ENCODE peak calls at places on chromosomes 11 and 22, in five cellular contexts. N is suprapubic skin, Z is transverse colon, X is stomach, E is upper lobe of left lung. W is an unnamed sample.

GRCh38 chr22:37967637-37968451 is 14.3 kb downstream of the POLR2F start:
- DNase-seq in N (no peak), Z (no peak), X (no peak), E (no peak), W (no peak)

GRCh38 chr11:456533-456932 is 6.5 kb downstream of the PTDSS2 start:
- DNase-seq in N (no peak), Z (no peak), X (no peak), E (no peak), W (no peak)

GRCh38 chr22:45202333-45203149 is 38.2 kb downstream of the KIAA0930 start:
- DNase-seq in N (no peak), Z (no peak), X (no peak), E (peak; percentile 80), W (no peak)

GRCh38 chr11:95531116-95531515 is 258.5 kb downstream of the FAM76B start:
- DNase-seq in N (no peak), Z (no peak), X (no peak), E (no peak), W (no peak)

GRCh38 chr11:60193687-60194433 is 11.0 kb upstream of the MS4A6A start:
- DNase-seq in N (no peak), Z (peak; percentile 54), X (peak; percentile 46), E (no peak), W (peak; percentile 41)

GRCh38 chr11:35112056-35112845 is 26.7 kb upstream of the CD44 start:
- DNase-seq in N (no peak), Z (no peak), X (no peak), E (no peak), W (no peak)

GRCh38 chr11:104624021-104624420 is 274.2 kb downstream of the CASP12 start:
- DNase-seq in N (no peak), Z (no peak), X (no peak), E (no peak), W (no peak)

GRCh38 chr11:57626895-57627294 is 22.8 kb downstream of the YPEL4 start:
- DNase-seq in N (no peak), Z (no peak), X (no peak), E (no peak), W (no peak)

GRCh38 chr22:28023036-28023435 is 104.0 kb upstream of the PITPNB start:
- DNase-seq in N (peak; percentile 55), Z (no peak), X (no peak), E (no peak), W (peak; percentile 7)

GRCh38 chr11:1340111-1340510 is 30.7 kb upstream of the TOLLIP start:
- DNase-seq in N (peak; percentile 59), Z (no peak), X (peak; percentile 24), E (no peak), W (no peak)

GRCh38 chr11:97111559-97111958 is 721.7 kb downstream of the JRKL start:
- DNase-seq in N (no peak), Z (no peak), X (no peak), E (no peak), W (no peak)

GRCh38 chr22:19169002-19169946 is 9.3 kb downstream of the SLC25A1 start:
- DNase-seq in N (no peak), Z (no peak), X (no peak), E (peak; percentile 77), W (no peak)

GRCh38 chr11:5783255-5783654 is at the start of gene OR52N5:
- DNase-seq in N (no peak), Z (no peak), X (no peak), E (no peak), W (no peak)

GRCh38 chr11:9574806-9575530 is 1.5 kb downstream of the WEE1 start:
- DNase-seq in N (no peak), Z (peak; percentile 74), X (peak; percentile 44), E (no peak), W (peak; percentile 55)

GRCh38 chr11:99199336-99199735 is 178.6 kb downstream of the CNTN5 start:
- DNase-seq in N (no peak), Z (no peak), X (no peak), E (no peak), W (no peak)

GRCh38 chr11:4539603-4540219 is 5.3 kb upstream of the OR52M1 start:
- DNase-seq in N (no peak), Z (peak; percentile 59), X (peak; percentile 73), E (no peak), W (peak; percentile 74)

GRCh38 chr11:104343578-104343977 is 179.6 kb upstream of the PDGFD start:
- DNase-seq in N (no peak), Z (no peak), X (no peak), E (no peak), W (no peak)

GRCh38 chr11:64970731-64971151 is 1.2 kb downstream of the MAJIN start:
- DNase-seq in N (no peak), Z (peak; percentile 50), X (no peak), E (no peak), W (no peak)

GRCh38 chr11:68927280-68928107 is 23.8 kb downstream of the IGHMBP2 start:
- DNase-seq in N (no peak), Z (peak; percentile 37), X (peak; percentile 43), E (no peak), W (peak; percentile 53)

GRCh38 chr22:44312766-44313165 is at the start of gene SHISAL1:
- DNase-seq in N (no peak), Z (no peak), X (no peak), E (no peak), W (no peak)

GRCh38 chr11:118088531-118088930 is 1.8 kb upstream of the SMIM35 start:
- DNase-seq in N (no peak), Z (peak; percentile 63), X (peak; percentile 56), E (no peak), W (no peak)

GRCh38 chr22:36922097-36922608 is 8.7 kb downstream of the CSF2RB start:
- DNase-seq in N (no peak), Z (no peak), X (no peak), E (peak; percentile 43), W (no peak)

GRCh38 chr22:36922752-36923457 is 9.5 kb downstream of the CSF2RB start:
- DNase-seq in N (no peak), Z (no peak), X (no peak), E (no peak), W (no peak)

GRCh38 chr22:36924151-36924698 is 10.8 kb downstream of the CSF2RB start:
- DNase-seq in N (no peak), Z (no peak), X (no peak), E (no peak), W (no peak)

GRCh38 chr22:36923458-36923784 is 10.0 kb downstream of the CSF2RB start:
- DNase-seq in N (no peak), Z (no peak), X (no peak), E (peak; percentile 60), W (no peak)

GRCh38 chr22:36921309-36922096 is 8.1 kb downstream of the CSF2RB start:
- DNase-seq in N (no peak), Z (peak; percentile 48), X (peak; percentile 39), E (no peak), W (no peak)
- TF ChIP-seq EP300 in N (no peak), Z (no peak), X (no peak), E (no peak), W (no peak)

DNA sequence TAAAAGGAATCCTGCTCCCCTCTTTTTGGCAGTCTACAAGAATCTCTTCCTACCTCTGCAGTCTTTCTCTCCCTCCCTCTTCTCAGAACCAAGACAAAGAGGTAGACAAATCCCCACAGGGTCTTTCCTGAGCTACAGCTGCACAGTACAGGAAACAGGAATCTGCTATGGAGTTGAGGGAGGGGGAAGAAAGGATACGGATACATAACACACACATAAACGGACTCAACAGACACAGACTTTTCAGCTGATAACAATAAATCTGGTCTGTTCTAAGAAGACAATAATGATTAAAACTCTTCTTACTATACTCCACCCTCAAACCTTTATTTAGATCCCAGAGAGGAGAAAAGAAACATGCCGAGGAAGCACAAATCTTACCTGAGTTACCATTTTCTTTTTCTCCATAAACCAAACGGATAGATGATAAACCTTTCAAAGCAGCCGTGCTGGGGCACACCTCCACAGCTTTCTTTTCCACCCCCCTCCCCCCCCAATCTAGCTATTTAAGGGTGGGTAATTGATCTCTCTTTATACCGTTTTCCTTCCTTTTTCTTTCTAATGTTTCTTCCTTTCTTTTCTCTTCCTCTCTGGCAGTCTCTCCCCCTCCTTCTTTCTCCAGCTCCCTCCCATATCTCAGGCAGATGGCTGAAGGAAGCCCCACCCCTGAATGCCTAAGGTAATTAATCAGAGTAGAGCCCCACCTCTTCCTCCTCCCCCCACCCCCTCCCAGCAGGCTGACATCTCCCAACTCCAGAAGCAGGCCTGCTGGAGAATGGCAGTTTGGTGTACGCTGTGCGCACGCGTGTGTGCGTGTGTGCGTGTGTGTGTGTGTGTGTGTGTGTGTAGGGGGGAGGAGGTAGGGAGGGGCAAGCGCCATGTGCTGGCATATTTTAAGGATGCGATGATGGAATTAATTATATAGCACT is 122.4 kb downstream of the APOL5 start:
- DNase-seq in N (peak; percentile 90), Z (peak; percentile 86), X (peak; percentile 72), E (peak; percentile 92), W (peak; percentile 89)
- TF ChIP-seq EP300 in N (no peak), Z (no peak), X (no peak), E (no peak), W (no peak)

GRCh38 chr22:33401291-33401690 is 343.1 kb upstream of the SYN3 start:
- DNase-seq in N (no peak), Z (no peak), X (no peak), E (no peak), W (no peak)
- TF ChIP-seq EP300 in N (no peak), Z (no peak), X (no peak), E (no peak), W (no peak)

GRCh38 chr11:83036701-83037100 is 35.0 kb downstream of the RAB30 start:
- DNase-seq in N (no peak), Z (no peak), X (no peak), E (no peak), W (no peak)

GRCh38 chr11:83035070-83035854 is 36.4 kb downstream of the RAB30 start:
- DNase-seq in N (no peak), Z (no peak), X (no peak), E (no peak), W (no peak)

GRCh38 chr11:83034673-83035014 is 37.1 kb downstream of the RAB30 start:
- DNase-seq in N (no peak), Z (no peak), X (no peak), E (no peak), W (no peak)

GRCh38 chr11:83033367-83033766 is 38.3 kb downstream of the RAB30 start:
- DNase-seq in N (no peak), Z (no peak), X (no peak), E (no peak), W (no peak)

DNA sequence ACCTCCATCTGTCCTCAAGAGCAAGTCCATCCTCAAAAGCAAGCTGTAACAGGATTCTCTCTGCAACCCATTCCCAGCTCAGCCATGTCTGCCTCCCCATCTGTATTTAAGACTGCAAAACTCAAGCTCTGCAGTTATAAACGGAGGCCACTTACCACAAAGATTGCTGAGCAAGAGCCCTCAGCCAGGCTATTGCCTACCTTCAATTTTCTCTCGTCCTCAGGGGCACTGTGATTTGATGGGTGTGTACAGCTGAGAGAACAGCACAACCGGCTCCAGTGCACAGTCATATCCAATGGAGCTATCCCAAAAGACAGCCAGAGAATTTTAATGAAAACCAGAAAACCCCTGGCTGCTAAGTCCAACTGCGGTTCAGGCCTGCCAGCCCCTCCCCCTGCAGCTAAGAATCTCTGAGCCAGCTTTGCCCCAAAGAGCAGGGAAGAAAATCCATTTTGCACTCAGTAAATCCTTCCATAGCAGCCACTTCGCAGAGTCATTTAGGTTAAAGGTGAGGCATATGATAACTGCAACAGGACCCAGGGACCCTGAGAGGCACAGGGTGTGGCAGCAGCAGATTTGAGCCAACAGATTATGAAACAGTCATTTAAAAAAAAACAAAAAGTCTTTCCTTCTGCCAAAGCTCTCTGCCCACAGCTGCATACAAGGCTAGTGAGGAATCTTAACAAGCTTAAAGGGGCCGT is 37.6 kb downstream of the RAB30 start:
- DNase-seq in N (no peak), Z (peak; percentile 63), X (peak; percentile 31), E (no peak), W (peak; percentile 56)
- TF ChIP-seq EP300 in N (no peak), Z (no peak), X (no peak), E (no peak), W (no peak)

W was measured in ovary.